ENCODE peak calls at places on chromosomes 3 and 15, in four cellular contexts. V is AG09309, G is uterus, U is lower leg skin. Y is an unnamed sample.

GRCh38 chr15:98525625-98526024 is 122.7 kb upstream of the IGF1R start:
- DNase-seq in V (no peak), U (peak), G (no peak), Y (no peak)

GRCh38 chr15:73695773-73696640 is 11.8 kb downstream of the CD276 start:
- DNase-seq in G (no peak), V (no peak), U (no peak), Y (no peak)

GRCh38 chr3:1183320-1184048 is 90.7 kb downstream of the CNTN6 start:
- DNase-seq in V (peak), G (no peak), U (no peak), Y (peak)

GRCh38 chr15:62753518-62754221 is 288.9 kb upstream of the TPM1 start:
- DNase-seq in U (no peak), G (no peak), V (no peak), Y (no peak)

GRCh38 chr3:188834349-188834748 is 337.4 kb upstream of the TPRG1 start:
- DNase-seq in G (no peak), V (no peak), U (no peak), Y (no peak)

GRCh38 chr3:87307805-87308204 is 31.4 kb upstream of the POU1F1 start:
- DNase-seq in U (no peak), G (no peak), V (no peak), Y (no peak)

GRCh38 chr3:78726545-78726944 is 1041.3 kb downstream of the ROBO1 start:
- DNase-seq in U (no peak), V (no peak), G (no peak), Y (no peak)

GRCh38 chr15:88376574-88377174 is 90.5 kb downstream of the MRPL46 start:
- DNase-seq in U (no peak), G (no peak), V (peak), Y (no peak)

GRCh38 chr3:5010706-5011554 is 31.7 kb downstream of the BHLHE40 start:
- DNase-seq in V (no peak), U (peak), G (no peak), Y (no peak)

GRCh38 chr15:25541228-25541627 is 102.4 kb upstream of the UBE3A start:
- DNase-seq in G (no peak), U (no peak), V (no peak), Y (no peak)

GRCh38 chr3:46395210-46395661 is 11.6 kb downstream of the CCR5AS start:
- DNase-seq in U (peak), V (no peak), G (no peak), Y (no peak)

GRCh38 chr15:57216288-57216687 is 160.0 kb upstream of the CGNL1 start:
- DNase-seq in G (no peak), U (no peak), V (peak), Y (peak)

GRCh38 chr3:156388469-156389150 is 166.3 kb downstream of the SSR3 start:
- DNase-seq in U (no peak), V (peak), G (no peak), Y (no peak)

GRCh38 chr3:52973806-52974205 is 72.1 kb downstream of the SFMBT1 start:
- DNase-seq in V (no peak), G (no peak), U (no peak), Y (no peak)

GRCh38 chr15:92883643-92884458 is 16.3 kb upstream of the CHD2 start:
- DNase-seq in G (no peak), V (no peak), U (no peak), Y (no peak)

GRCh38 chr15:49301562-49301961 is 121.5 kb upstream of the FGF7 start:
- DNase-seq in U (no peak), G (no peak), V (no peak), Y (no peak)

GRCh38 chr3:129228891-129229585 is 20.4 kb upstream of the COPG1 start:
- DNase-seq in G (no peak), U (no peak), V (peak), Y (peak)

GRCh38 chr3:13308406-13308805 is 111.7 kb downstream of the NUP210 start:
- DNase-seq in G (no peak), V (no peak), U (no peak), Y (peak)

GRCh38 chr15:63943829-63944680 is 102.2 kb downstream of the DAPK2 start:
- DNase-seq in V (no peak), G (no peak), U (peak), Y (no peak)

GRCh38 chr15:31344824-31345605 is 18.4 kb downstream of the KLF13 start:
- DNase-seq in G (no peak), U (peak), V (no peak), Y (no peak)

GRCh38 chr15:68218847-68219798 is 10.4 kb downstream of the CLN6 start:
- DNase-seq in G (no peak), U (peak), V (no peak), Y (no peak)

GRCh38 chr3:40800343-40800742 is 275.6 kb downstream of the ZNF621 start:
- DNase-seq in V (peak), U (no peak), G (peak), Y (peak)

GRCh38 chr15:69893863-69894262 is 203.9 kb downstream of the TLE3 start:
- DNase-seq in V (peak), G (peak), U (peak), Y (no peak)

GRCh38 chr15:36808401-36809160 is 229.2 kb downstream of the CDIN1 start:
- DNase-seq in V (no peak), U (no peak), G (no peak), Y (no peak)

GRCh38 chr3:50192689-50193141 is 1.3 kb downstream of the GNAT1 start:
- DNase-seq in U (peak), V (no peak), G (peak), Y (no peak)

GRCh38 chr3:36663666-36664291 is 100.6 kb downstream of the DCLK3 start:
- DNase-seq in G (no peak), U (no peak), V (no peak), Y (no peak)

GRCh38 chr15:94229591-94230365 is 1.6 kb upstream of the MCTP2 start:
- DNase-seq in G (no peak), V (no peak), U (no peak), Y (no peak)

GRCh38 chr3:168475730-168476129 is 380.0 kb upstream of the GOLIM4 start:
- DNase-seq in U (no peak), V (no peak), G (no peak), Y (no peak)

GRCh38 chr15:57376695-57377477 is 581 bp downstream of the CGNL1 start:
- DNase-seq in V (no peak), G (peak), U (peak), Y (no peak)

GRCh38 chr3:18812316-18812715 is 336.0 kb upstream of the KCNH8 start:
- DNase-seq in U (no peak), G (no peak), V (no peak), Y (peak)
- TF ChIP-seq CTCF in U (no peak), G (no peak), V (no peak), Y (no peak)

GRCh38 chr3:100602506-100603444 is 6.6 kb upstream of the ADGRG7 start:
- DNase-seq in U (no peak), V (no peak), G (no peak), Y (no peak)
- H3K4me3 ChIP-seq in U (no peak), V (no peak), G (no peak), Y (no peak)

DNA sequence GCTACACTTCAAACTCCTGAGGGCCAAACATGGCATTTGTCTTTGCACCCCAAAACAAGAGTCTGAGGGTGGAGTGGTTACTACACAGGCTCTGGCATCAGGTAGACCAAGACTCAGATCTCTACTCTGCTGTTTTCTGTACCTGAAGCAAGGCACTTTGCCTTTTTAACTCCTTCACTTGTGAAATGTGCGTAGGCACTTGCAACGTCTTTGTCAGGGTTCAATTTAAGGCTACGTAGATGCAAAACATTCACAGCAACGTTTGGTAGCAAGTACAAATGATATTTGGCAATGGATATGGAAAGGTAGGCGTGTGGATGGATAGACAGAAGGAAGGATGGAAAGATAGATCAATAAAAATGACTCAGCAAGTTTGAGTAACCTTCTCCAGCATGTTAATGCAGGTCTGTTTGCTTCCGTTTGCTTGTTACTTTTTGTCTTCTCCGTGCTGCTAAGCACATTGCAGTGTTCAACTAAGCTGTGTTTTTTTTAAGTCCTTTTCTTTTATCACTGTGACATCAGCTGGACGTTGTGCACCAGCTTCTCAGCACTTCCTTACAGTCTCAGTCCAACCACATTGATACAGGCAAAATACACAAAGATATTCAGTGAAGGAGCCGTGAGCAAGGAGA is 100.7 kb downstream of the LRTM1 start:
- DNase-seq in U (no peak), G (no peak), V (no peak), Y (no peak)
- TF ChIP-seq CTCF in U (no peak), G (no peak), V (no peak), Y (no peak)

GRCh38 chr3:58463942-58464271 is 28.0 kb upstream of the KCTD6 start:
- DNase-seq in U (no peak), V (no peak), G (no peak), Y (no peak)
- H3K4me3 ChIP-seq in U (no peak), V (no peak), G (no peak), Y (no peak)

DNA sequence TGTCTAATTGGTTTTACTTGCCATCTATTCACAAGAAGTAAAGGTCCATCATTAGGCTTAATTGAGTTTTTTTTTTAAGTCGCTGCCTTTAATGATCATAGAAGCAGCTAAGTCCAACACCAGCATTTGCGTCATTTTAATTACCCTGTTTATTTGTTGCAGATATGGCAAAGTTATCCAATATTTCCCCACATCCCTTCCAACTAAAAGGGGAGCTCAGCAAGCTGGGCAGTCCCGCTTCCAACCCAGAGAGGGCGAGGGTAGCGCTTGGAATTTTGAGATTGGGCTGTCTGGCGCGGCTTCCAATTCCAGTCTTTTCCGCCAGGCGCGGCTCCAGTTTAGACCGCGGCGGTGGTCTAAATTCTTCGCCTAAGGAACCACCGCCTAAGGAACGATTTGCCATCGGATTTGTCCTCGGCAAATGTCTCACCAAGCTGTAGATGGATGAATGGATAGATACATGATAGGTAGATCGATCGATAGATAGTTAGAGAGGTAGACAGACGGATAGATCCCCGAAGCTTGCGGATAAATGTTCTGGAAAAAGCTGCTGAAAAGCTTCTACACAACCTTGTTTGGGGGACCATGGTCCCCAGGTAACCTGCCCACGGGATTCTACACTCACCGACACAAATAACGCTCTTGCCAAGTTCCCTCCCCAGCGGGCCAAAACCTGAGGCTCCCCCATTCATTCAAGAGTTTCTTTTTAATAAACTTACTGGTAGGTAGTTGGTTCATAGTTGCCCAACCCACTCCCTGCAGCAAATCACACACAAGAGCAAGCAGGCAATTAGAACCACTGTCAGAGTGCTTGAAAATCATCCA is 49.2 kb downstream of the ZIC4 start:
- DNase-seq in V (no peak), U (no peak), G (no peak), Y (no peak)
- TF ChIP-seq CTCF in V (no peak), U (no peak), G (no peak), Y (peak)

DNA sequence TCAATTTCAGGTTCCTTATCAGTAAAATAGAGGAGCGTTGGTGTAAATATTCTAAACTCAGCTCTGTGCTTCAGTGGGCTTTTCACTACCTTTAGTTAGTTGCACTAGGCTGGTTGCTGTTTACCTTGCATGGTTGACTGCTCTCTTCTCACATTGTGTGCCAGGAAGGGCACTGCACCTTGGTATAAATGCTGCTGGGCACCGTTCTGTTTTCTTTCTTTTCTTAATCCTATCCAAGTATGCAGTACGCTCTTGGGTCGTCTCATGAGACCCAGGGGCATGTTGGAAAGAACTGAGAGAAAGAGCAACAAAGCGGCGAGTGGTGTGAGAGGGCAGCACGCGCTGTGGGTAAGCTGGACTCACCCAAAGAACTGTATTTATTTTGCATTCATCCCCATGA is 22.4 kb downstream of the KCNMB2 start:
- DNase-seq in U (no peak), G (no peak), V (no peak), Y (peak)
- H3K4me3 ChIP-seq in U (no peak), G (peak), V (no peak), Y (no peak)

DNA sequence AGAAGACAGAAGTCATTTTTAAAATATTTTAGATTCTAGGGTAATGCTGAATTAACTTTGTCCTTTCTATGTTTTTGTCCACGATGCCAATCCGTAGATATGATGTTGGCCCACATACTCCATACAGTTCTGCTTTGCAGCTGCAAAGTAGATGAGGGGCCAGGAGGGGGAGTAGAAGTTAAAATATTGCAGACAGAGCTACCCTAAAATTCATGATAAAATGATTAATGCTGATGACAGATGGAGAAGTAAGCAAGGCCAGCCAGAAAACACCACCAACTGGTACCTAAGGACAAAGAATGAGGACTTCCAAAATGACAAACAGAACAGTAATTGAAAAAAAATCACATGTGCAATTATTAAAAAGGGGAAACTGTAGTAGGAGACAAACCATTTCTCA is 756.6 kb upstream of the ARPP21 start:
- DNase-seq in V (no peak), G (no peak), U (no peak), Y (no peak)
- TF ChIP-seq CTCF in V (no peak), G (no peak), U (no peak), Y (peak)

GRCh38 chr3:101848326-101848725 is 988 bp upstream of the NFKBIZ start:
- DNase-seq in G (no peak), U (no peak), V (no peak), Y (no peak)
- H3K4me3 ChIP-seq in G (peak), U (no peak), V (no peak), Y (peak)

GRCh38 chr3:166263460-166263859 is 426.2 kb upstream of the BCHE start:
- DNase-seq in G (no peak), U (no peak), V (no peak), Y (no peak)
- TF ChIP-seq CTCF in G (no peak), U (no peak), V (no peak), Y (peak)